ENCODE peak calls at places on chromosomes 6 and 20, in four cellular contexts. H is K562, F is HepG2, T is GM12878. L is an unnamed sample.

GRCh38 chr6:36679043-36679821 is 718 bp downstream of the CDKN1A start:
- DNase-seq in F (peak), T (no peak), H (peak), L (no peak)

GRCh38 chr6:27605401-27606342 is 132.8 kb upstream of the ZNF184 start:
- DNase-seq in F (peak), T (no peak), H (peak), L (no peak)

GRCh38 chr6:15518057-15518456 is 144.8 kb downstream of the DTNBP1 start:
- DNase-seq in F (no peak), H (no peak), T (no peak), L (no peak)

GRCh38 chr20:32470025-32470861 is 112.1 kb downstream of the ASXL1 start:
- DNase-seq in F (peak), T (no peak), H (peak), L (peak)

GRCh38 chr6:45445749-45446454 is 68.2 kb upstream of the SUPT3H start:
- DNase-seq in F (peak), H (peak), T (no peak), L (peak)

GRCh38 chr6:161141173-161141572 is 132.7 kb downstream of the AGPAT4 start:
- DNase-seq in F (no peak), H (peak), T (no peak), L (no peak)

GRCh38 chr6:11279213-11279780 is 46.8 kb upstream of the NEDD9 start:
- DNase-seq in F (no peak), H (no peak), T (no peak), L (no peak)

GRCh38 chr20:36405255-36405654 is 99.1 kb downstream of the DLGAP4 start:
- DNase-seq in H (no peak), F (no peak), T (no peak), L (no peak)

GRCh38 chr6:39113788-39114187 is 1.2 kb downstream of the SAYSD1 start:
- DNase-seq in H (no peak), T (no peak), F (no peak), L (no peak)

DNA sequence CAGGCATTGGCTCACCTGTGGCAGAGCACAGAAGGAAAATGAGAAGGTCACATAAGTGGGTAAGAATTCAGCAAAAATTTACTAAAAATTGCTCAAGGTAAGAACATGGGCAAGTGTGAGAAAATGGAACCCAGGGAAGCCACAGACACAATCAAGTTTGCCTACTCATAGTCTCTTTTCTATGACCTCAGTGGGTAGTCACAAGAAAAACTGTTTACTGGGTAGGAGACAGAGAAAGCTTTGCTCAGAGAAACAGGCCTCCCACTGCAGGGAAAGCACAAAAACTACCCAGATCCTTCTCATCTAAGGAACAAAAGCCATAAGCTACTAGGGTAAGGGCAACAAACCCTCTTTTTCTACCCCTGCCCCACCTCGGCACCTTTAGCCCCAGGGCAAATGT is 35.2 kb downstream of the FAM184A start:
- DNase-seq in T (no peak), F (no peak), H (no peak), L (no peak)
- TF ChIP-seq USF2 in T (no peak), F (no peak), H (no peak), L (no peak)

GRCh38 chr6:125307150-125307838 is 5.5 kb upstream of the HDDC2 start:
- DNase-seq in T (no peak), H (peak), F (peak), L (no peak)
- TF ChIP-seq CHD4 in T (no peak), H (no peak), F (no peak), L (no peak)

GRCh38 chr20:41411458-41411857 is 44.8 kb upstream of the EMILIN3 start:
- DNase-seq in H (peak), F (no peak), T (no peak), L (peak)
- TF ChIP-seq BHLHE40 in H (no peak), F (no peak), T (no peak), L (no peak)

GRCh38 chr20:14816471-14816870 is 479.1 kb upstream of the FLRT3 start:
- DNase-seq in F (no peak), H (no peak), T (no peak), L (no peak)
- TF ChIP-seq USF2 in F (no peak), H (no peak), T (no peak), L (no peak)

L was measured in A549.